ENCODE peak calls at places on chromosomes 7 and 10, in nine cellular contexts. E is foreskin fibroblast; A is IMR-90; V is posterior vena cava; B is left cardiac atrium; F is glomerular endothelial cell; Y is NCI-H1105; R is stimulated activated CD4-positive, alpha-beta T cell treated with anti-CD3 and anti-CD28 coated beads, Interleukin-1b, Interleukin-23, amount 100 ng/mL, for 4 hours; X is HT-29. J is an unnamed sample.

GRCh38 chr10:43259248-43259980 is 7.5 kb downstream of the RASGEF1A start:
- DNase-seq in B (no peak), V (peak; percentile 59), X (no peak), F (no peak), R (no peak), Y (no peak), A (no peak), E (no peak), J (no peak)

GRCh38 chr10:31961675-31962074 is 33.0 kb upstream of the ARHGAP12 start:
- DNase-seq in E (peak; percentile 82), A (peak; percentile 64), F (no peak), X (no peak), Y (no peak), B (no peak), R (no peak), V (no peak), J (no peak)

GRCh38 chr10:132847856-132848255 is 61.9 kb upstream of the NKX6-2 start:
- DNase-seq in E (no peak), R (no peak), F (no peak), A (no peak), Y (no peak), V (no peak), X (no peak), B (no peak), J (no peak)

GRCh38 chr7:130334274-130334673 is 10.3 kb upstream of the CPA5 start:
- DNase-seq in R (no peak), Y (no peak), X (no peak), E (no peak), A (peak; percentile 22), B (no peak), F (no peak), V (no peak), J (no peak)

GRCh38 chr7:46352335-46352954 is 431.4 kb upstream of the IGFBP3 start:
- DNase-seq in F (peak; percentile 71), X (peak; percentile 92), E (peak; percentile 25), B (peak; percentile 28), A (peak; percentile 72), Y (peak; percentile 43), V (no peak), R (no peak), J (peak; percentile 23)

GRCh38 chr7:17009007-17009719 is 127.4 kb upstream of the AGR3 start:
- DNase-seq in Y (no peak), R (no peak), V (no peak), B (no peak), A (peak; percentile 45), F (peak; percentile 39), E (no peak), X (peak; percentile 55), J (no peak)

GRCh38 chr7:1859266-1860035 is 189.4 kb downstream of the ELFN1 start:
- DNase-seq in B (peak; percentile 21), A (no peak), V (peak; percentile 68), E (no peak), Y (no peak), R (no peak), F (no peak), X (no peak), J (no peak)

GRCh38 chr10:77970869-77971803 is 44.6 kb upstream of the DLG5 start:
- DNase-seq in Y (no peak), A (peak; percentile 98), V (peak; percentile 85), E (peak; percentile 90), R (no peak), B (peak; percentile 67), F (no peak), X (no peak), J (peak; percentile 79)

GRCh38 chr7:44852590-44852989 is 4.7 kb upstream of the H2AZ2 start:
- DNase-seq in X (no peak), A (no peak), Y (no peak), E (no peak), F (no peak), V (no peak), R (no peak), B (no peak), J (no peak)

GRCh38 chr7:116577320-116577871 is 52.6 kb downstream of the CAV1 start:
- DNase-seq in X (no peak), V (no peak), E (no peak), B (no peak), Y (no peak), R (no peak), F (no peak), A (peak; percentile 62), J (no peak)

GRCh38 chr10:48804740-48805182 is 120.1 kb downstream of the WDFY4 start:
- DNase-seq in X (no peak), Y (peak; percentile 25), A (no peak), B (no peak), E (no peak), R (no peak), F (no peak), V (no peak), J (no peak)

GRCh38 chr10:59465089-59465488 is 102.7 kb upstream of the FAM13C start:
- DNase-seq in Y (no peak), F (peak; percentile 4), R (no peak), X (peak; percentile 26), E (peak; percentile 1), A (peak; percentile 53), B (no peak), V (no peak), J (no peak)

GRCh38 chr10:5442056-5442989 is 30.0 kb downstream of the NET1 start:
- DNase-seq in A (peak; percentile 55), E (no peak), F (peak; percentile 45), V (no peak), X (peak; percentile 90), Y (no peak), B (no peak), R (peak; percentile 47), J (peak; percentile 51)

GRCh38 chr10:70691601-70692000 is 19.3 kb downstream of the ADAMTS14 start:
- DNase-seq in R (no peak), F (no peak), E (no peak), V (no peak), X (no peak), B (no peak), Y (no peak), A (no peak), J (no peak)

GRCh38 chr7:25835191-25835590 is 316.8 kb upstream of the NFE2L3 start:
- DNase-seq in X (no peak), A (peak; percentile 64), V (no peak), E (peak; percentile 75), Y (no peak), R (no peak), F (no peak), B (no peak), J (no peak)

GRCh38 chr7:38873433-38873832 is 35.6 kb downstream of the VPS41 start:
- DNase-seq in Y (no peak), A (no peak), R (no peak), E (no peak), B (no peak), F (no peak), X (no peak), V (no peak), J (no peak)

GRCh38 chr10:97412891-97413304 is 11.8 kb upstream of the RRP12 start:
- DNase-seq in Y (no peak), A (no peak), B (no peak), F (no peak), R (no peak), V (no peak), E (no peak), X (no peak), J (no peak)

GRCh38 chr7:124577256-124577655 is 188.3 kb downstream of the GPR37 start:
- DNase-seq in A (no peak), E (no peak), R (no peak), F (no peak), V (no peak), Y (no peak), B (no peak), X (no peak), J (no peak)

GRCh38 chr7:158076215-158076614 is 511.4 kb downstream of the PTPRN2 start:
- DNase-seq in Y (no peak), V (peak; percentile 73), B (no peak), A (no peak), E (no peak), R (no peak), X (no peak), F (no peak), J (no peak)

GRCh38 chr7:113197274-113197673 is 78.9 kb upstream of the SMIM30 start:
- DNase-seq in B (no peak), Y (no peak), A (peak; percentile 91), R (no peak), V (no peak), F (no peak), X (no peak), E (peak; percentile 60), J (no peak)

GRCh38 chr10:2280713-2281112 is 543.4 kb upstream of the ADARB2 start:
- DNase-seq in F (no peak), X (no peak), E (no peak), A (no peak), B (no peak), Y (no peak), R (no peak), V (no peak), J (no peak)

GRCh38 chr10:33618196-33618595 is 283.7 kb upstream of the NRP1 start:
- DNase-seq in A (no peak), R (no peak), B (no peak), E (no peak), F (no peak), X (no peak), Y (no peak), V (no peak), J (no peak)

GRCh38 chr7:46627038-46627315 is 705.9 kb upstream of the IGFBP3 start:
- DNase-seq in R (no peak), E (peak; percentile 45), A (peak; percentile 74), X (no peak), F (no peak), B (no peak), V (no peak), Y (no peak), J (no peak)

GRCh38 chr10:13271552-13272163 is 28.2 kb downstream of the PHYH start:
- DNase-seq in X (peak; percentile 40), V (no peak), R (peak; percentile 27), E (peak; percentile 11), Y (no peak), B (peak; percentile 50), A (peak; percentile 22), F (no peak), J (peak; percentile 22)

GRCh38 chr7:133081119-133081604 is 728 bp downstream of the CHCHD3 start:
- DNase-seq in B (peak; percentile 33), E (no peak), F (no peak), X (peak; percentile 39), R (no peak), V (no peak), Y (no peak), A (no peak), J (no peak)

GRCh38 chr7:29350351-29350750 is 155.8 kb downstream of the CHN2 start:
- DNase-seq in E (no peak), F (no peak), Y (peak; percentile 76), B (no peak), V (no peak), X (no peak), R (no peak), A (no peak), J (no peak)

GRCh38 chr10:12849351-12850181 is 151.9 kb downstream of the CCDC3 start:
- DNase-seq in A (no peak), E (no peak), X (no peak), F (no peak), R (no peak), B (no peak), Y (no peak), V (no peak), J (peak; percentile 36)

GRCh38 chr7:139103057-139103820 is 6.3 kb downstream of the ZC3HAV1 start:
- DNase-seq in A (no peak), R (no peak), E (no peak), V (no peak), F (no peak), X (no peak), B (no peak), Y (no peak), J (no peak)

GRCh38 chr10:108244443-108245228 is 1080.1 kb upstream of the SORCS1 start:
- DNase-seq in R (no peak), E (no peak), B (no peak), X (no peak), V (no peak), A (no peak), Y (no peak), F (no peak), J (no peak)

GRCh38 chr7:142918901-142919300 is 14.6 kb downstream of the TRPV5 start:
- DNase-seq in X (no peak), Y (no peak), A (no peak), F (no peak), E (no peak), R (no peak), V (no peak), B (no peak), J (no peak)

J was measured in uterus.